ENCODE peak calls at places on chromosomes 3 and 15, in five cellular contexts. One of them, this sample, is unnamed.
A peak's percentile ranks its signal among the peaks of the same experiment; 100 is the strongest.

GRCh38 chr3:182954553-182954952 is 25.8 kb downstream of the DCUN1D1 start:
- DNase-seq in stimulated activated CD8-positive, alpha-beta memory T cell treated with anti-CD3 and anti-CD28 coated beads, Interleukin-12 subunit alpha, Interleukin-12 subunit beta, amount 100 ng/mL, for 1 hour: no peak
- DNase-seq in SHP77: no peak
- DNase-seq in fibroblast of villous mesenchyme: no peak
- DNase-seq in GF-D8: no peak
- DNase-seq in this sample: no peak

GRCh38 chr3:44905501-44906159 is 31.2 kb downstream of the TGM4 start:
- DNase-seq in GF-D8: no peak
- DNase-seq in SHP77: no peak
- DNase-seq in stimulated activated CD8-positive, alpha-beta memory T cell treated with anti-CD3 and anti-CD28 coated beads, Interleukin-12 subunit alpha, Interleukin-12 subunit beta, amount 100 ng/mL, for 1 hour: no peak
- DNase-seq in fibroblast of villous mesenchyme: no peak
- DNase-seq in this sample: no peak

GRCh38 chr3:14587733-14588360 is 47.7 kb upstream of the GRIP2 start:
- DNase-seq in fibroblast of villous mesenchyme: peak; percentile 42
- DNase-seq in SHP77: no peak
- DNase-seq in stimulated activated CD8-positive, alpha-beta memory T cell treated with anti-CD3 and anti-CD28 coated beads, Interleukin-12 subunit alpha, Interleukin-12 subunit beta, amount 100 ng/mL, for 1 hour: no peak
- DNase-seq in GF-D8: no peak
- DNase-seq in this sample: peak; percentile 43

GRCh38 chr3:27585429-27585828 is 101.2 kb upstream of the SLC4A7 start:
- DNase-seq in stimulated activated CD8-positive, alpha-beta memory T cell treated with anti-CD3 and anti-CD28 coated beads, Interleukin-12 subunit alpha, Interleukin-12 subunit beta, amount 100 ng/mL, for 1 hour: no peak
- DNase-seq in GF-D8: no peak
- DNase-seq in SHP77: no peak
- DNase-seq in fibroblast of villous mesenchyme: no peak
- DNase-seq in this sample: no peak

GRCh38 chr3:51944541-51945021 is 2.4 kb downstream of the PARP3 start:
- DNase-seq in stimulated activated CD8-positive, alpha-beta memory T cell treated with anti-CD3 and anti-CD28 coated beads, Interleukin-12 subunit alpha, Interleukin-12 subunit beta, amount 100 ng/mL, for 1 hour: no peak
- DNase-seq in fibroblast of villous mesenchyme: no peak
- DNase-seq in SHP77: no peak
- DNase-seq in GF-D8: no peak
- DNase-seq in this sample: no peak

GRCh38 chr15:78671626-78672211 is 30.7 kb upstream of the CHRNB4 start:
- DNase-seq in fibroblast of villous mesenchyme: no peak
- DNase-seq in SHP77: no peak
- DNase-seq in GF-D8: no peak
- DNase-seq in stimulated activated CD8-positive, alpha-beta memory T cell treated with anti-CD3 and anti-CD28 coated beads, Interleukin-12 subunit alpha, Interleukin-12 subunit beta, amount 100 ng/mL, for 1 hour: no peak
- DNase-seq in this sample: no peak

GRCh38 chr3:32109256-32109655 is 2.8 kb downstream of the GPD1L start:
- DNase-seq in stimulated activated CD8-positive, alpha-beta memory T cell treated with anti-CD3 and anti-CD28 coated beads, Interleukin-12 subunit alpha, Interleukin-12 subunit beta, amount 100 ng/mL, for 1 hour: no peak
- DNase-seq in SHP77: no peak
- DNase-seq in fibroblast of villous mesenchyme: peak; percentile 45
- DNase-seq in GF-D8: no peak
- DNase-seq in this sample: peak; percentile 65

GRCh38 chr3:64079369-64080160 is 56.3 kb upstream of the PSMD6 start:
- DNase-seq in GF-D8: no peak
- DNase-seq in SHP77: no peak
- DNase-seq in fibroblast of villous mesenchyme: no peak
- DNase-seq in stimulated activated CD8-positive, alpha-beta memory T cell treated with anti-CD3 and anti-CD28 coated beads, Interleukin-12 subunit alpha, Interleukin-12 subunit beta, amount 100 ng/mL, for 1 hour: no peak
- DNase-seq in this sample: no peak

GRCh38 chr3:111831840-111832239 is 27.2 kb upstream of the PHLDB2 start:
- DNase-seq in GF-D8: no peak
- DNase-seq in fibroblast of villous mesenchyme: peak; percentile 66
- DNase-seq in SHP77: no peak
- DNase-seq in stimulated activated CD8-positive, alpha-beta memory T cell treated with anti-CD3 and anti-CD28 coated beads, Interleukin-12 subunit alpha, Interleukin-12 subunit beta, amount 100 ng/mL, for 1 hour: no peak
- DNase-seq in this sample: no peak

GRCh38 chr3:183087184-183087583 is 12.1 kb downstream of the MCCC1 start:
- DNase-seq in stimulated activated CD8-positive, alpha-beta memory T cell treated with anti-CD3 and anti-CD28 coated beads, Interleukin-12 subunit alpha, Interleukin-12 subunit beta, amount 100 ng/mL, for 1 hour: no peak
- DNase-seq in fibroblast of villous mesenchyme: no peak
- DNase-seq in GF-D8: no peak
- DNase-seq in SHP77: no peak
- DNase-seq in this sample: no peak

GRCh38 chr15:83305696-83306291 is 21.3 kb upstream of the BNC1 start:
- DNase-seq in SHP77: peak; percentile 9
- DNase-seq in GF-D8: no peak
- DNase-seq in stimulated activated CD8-positive, alpha-beta memory T cell treated with anti-CD3 and anti-CD28 coated beads, Interleukin-12 subunit alpha, Interleukin-12 subunit beta, amount 100 ng/mL, for 1 hour: no peak
- DNase-seq in fibroblast of villous mesenchyme: no peak
- DNase-seq in this sample: peak; percentile 17

GRCh38 chr15:40246496-40247275 is 7.8 kb downstream of the PAK6 start:
- DNase-seq in SHP77: no peak
- DNase-seq in stimulated activated CD8-positive, alpha-beta memory T cell treated with anti-CD3 and anti-CD28 coated beads, Interleukin-12 subunit alpha, Interleukin-12 subunit beta, amount 100 ng/mL, for 1 hour: no peak
- DNase-seq in GF-D8: no peak
- DNase-seq in fibroblast of villous mesenchyme: no peak
- DNase-seq in this sample: no peak

GRCh38 chr3:158404319-158404718 is 166.7 kb upstream of the MLF1 start:
- DNase-seq in fibroblast of villous mesenchyme: no peak
- DNase-seq in stimulated activated CD8-positive, alpha-beta memory T cell treated with anti-CD3 and anti-CD28 coated beads, Interleukin-12 subunit alpha, Interleukin-12 subunit beta, amount 100 ng/mL, for 1 hour: no peak
- DNase-seq in SHP77: no peak
- DNase-seq in GF-D8: no peak
- DNase-seq in this sample: no peak

GRCh38 chr15:53115563-53115962 is 325.4 kb upstream of the ONECUT1 start:
- DNase-seq in fibroblast of villous mesenchyme: no peak
- DNase-seq in SHP77: no peak
- DNase-seq in GF-D8: no peak
- DNase-seq in stimulated activated CD8-positive, alpha-beta memory T cell treated with anti-CD3 and anti-CD28 coated beads, Interleukin-12 subunit alpha, Interleukin-12 subunit beta, amount 100 ng/mL, for 1 hour: no peak
- DNase-seq in this sample: no peak

GRCh38 chr3:177377166-177377565 is 179.9 kb upstream of the TBL1XR1 start:
- DNase-seq in SHP77: no peak
- DNase-seq in stimulated activated CD8-positive, alpha-beta memory T cell treated with anti-CD3 and anti-CD28 coated beads, Interleukin-12 subunit alpha, Interleukin-12 subunit beta, amount 100 ng/mL, for 1 hour: no peak
- DNase-seq in fibroblast of villous mesenchyme: no peak
- DNase-seq in GF-D8: no peak
- DNase-seq in this sample: no peak

GRCh38 chr15:41256577-41257038 is 25.5 kb downstream of the CHP1 start:
- DNase-seq in stimulated activated CD8-positive, alpha-beta memory T cell treated with anti-CD3 and anti-CD28 coated beads, Interleukin-12 subunit alpha, Interleukin-12 subunit beta, amount 100 ng/mL, for 1 hour: no peak
- DNase-seq in GF-D8: no peak
- DNase-seq in SHP77: no peak
- DNase-seq in fibroblast of villous mesenchyme: no peak
- DNase-seq in this sample: peak; percentile 60

GRCh38 chr3:155872904-155873646 is 2.6 kb downstream of the GMPS start:
- DNase-seq in SHP77: no peak
- DNase-seq in GF-D8: no peak
- DNase-seq in stimulated activated CD8-positive, alpha-beta memory T cell treated with anti-CD3 and anti-CD28 coated beads, Interleukin-12 subunit alpha, Interleukin-12 subunit beta, amount 100 ng/mL, for 1 hour: no peak
- DNase-seq in fibroblast of villous mesenchyme: no peak
- DNase-seq in this sample: no peak

GRCh38 chr15:69154684-69155083 is 5.8 kb upstream of the GLCE start:
- DNase-seq in fibroblast of villous mesenchyme: peak; percentile 52
- DNase-seq in GF-D8: no peak
- DNase-seq in SHP77: no peak
- DNase-seq in stimulated activated CD8-positive, alpha-beta memory T cell treated with anti-CD3 and anti-CD28 coated beads, Interleukin-12 subunit alpha, Interleukin-12 subunit beta, amount 100 ng/mL, for 1 hour: no peak
- DNase-seq in this sample: peak; percentile 88

GRCh38 chr3:111715911-111716523 is 120.9 kb upstream of the ZBED2 start:
- DNase-seq in stimulated activated CD8-positive, alpha-beta memory T cell treated with anti-CD3 and anti-CD28 coated beads, Interleukin-12 subunit alpha, Interleukin-12 subunit beta, amount 100 ng/mL, for 1 hour: no peak
- DNase-seq in GF-D8: no peak
- DNase-seq in SHP77: peak; percentile 19
- DNase-seq in fibroblast of villous mesenchyme: peak; percentile 55
- DNase-seq in this sample: peak; percentile 69

GRCh38 chr3:186099178-186099577 is 9.7 kb downstream of the ETV5 start:
- DNase-seq in stimulated activated CD8-positive, alpha-beta memory T cell treated with anti-CD3 and anti-CD28 coated beads, Interleukin-12 subunit alpha, Interleukin-12 subunit beta, amount 100 ng/mL, for 1 hour: no peak
- DNase-seq in GF-D8: no peak
- DNase-seq in fibroblast of villous mesenchyme: peak; percentile 55
- DNase-seq in SHP77: peak; percentile 2
- DNase-seq in this sample: peak; percentile 85

GRCh38 chr3:49924683-49925082 is 4.9 kb downstream of the MON1A start:
- DNase-seq in SHP77: no peak
- DNase-seq in fibroblast of villous mesenchyme: peak; percentile 34
- DNase-seq in stimulated activated CD8-positive, alpha-beta memory T cell treated with anti-CD3 and anti-CD28 coated beads, Interleukin-12 subunit alpha, Interleukin-12 subunit beta, amount 100 ng/mL, for 1 hour: no peak
- DNase-seq in GF-D8: no peak
- DNase-seq in this sample: peak; percentile 88

This sample was measured in choroid plexus epithelial cell.